ENCODE peak calls at places on chromosomes 5 and 9, in six cellular contexts. Q is GM12891, M is HepG2, B is H1, E is GM12878, R is SK-N-SH. A is an unnamed sample.

GRCh38 chr9:12816656-12817101 is 41.9 kb downstream of the LURAP1L start:
- DNase-seq in B (no peak), Q (no peak), R (no peak), M (peak; percentile 75), E (no peak), A (no peak)

GRCh38 chr5:1012316-1012841 is 3.8 kb downstream of the NKD2 start:
- DNase-seq in B (no peak), M (no peak), E (no peak), Q (no peak), R (no peak), A (no peak)

GRCh38 chr9:101516655-101517054 is 17.0 kb upstream of the RNF20 start:
- DNase-seq in Q (no peak), M (no peak), B (no peak), R (no peak), E (no peak), A (no peak)

GRCh38 chr9:104743377-104743985 is 4.0 kb upstream of the NIPSNAP3A start:
- DNase-seq in M (peak; percentile 68), Q (no peak), B (no peak), E (peak; percentile 58), R (peak; percentile 59), A (peak; percentile 16)

GRCh38 chr9:98860871-98861293 is 53.4 kb downstream of the GALNT12 start:
- DNase-seq in R (peak; percentile 49), Q (no peak), M (no peak), E (no peak), B (no peak), A (no peak)

GRCh38 chr5:155872801-155873200 is 454.2 kb upstream of the SGCD start:
- DNase-seq in B (no peak), R (no peak), E (no peak), M (no peak), Q (no peak), A (no peak)

GRCh38 chr9:27701029-27701428 is 127.7 kb upstream of the C9orf72 start:
- DNase-seq in R (no peak), Q (no peak), B (no peak), M (no peak), E (no peak), A (no peak)

GRCh38 chr5:179123491-179124328 is 63.5 kb downstream of the ZNF354C start:
- DNase-seq in E (no peak), M (no peak), B (no peak), Q (no peak), R (no peak), A (no peak)

GRCh38 chr9:26260238-26260637 is 582.0 kb upstream of the TUSC1 start:
- DNase-seq in B (no peak), M (no peak), Q (no peak), E (no peak), R (no peak), A (no peak)

GRCh38 chr9:21994996-21995651 is 533 bp downstream of the CDKN2B-AS1 start:
- DNase-seq in E (peak; percentile 55), Q (peak; percentile 78), B (no peak), R (peak; percentile 79), M (no peak), A (peak; percentile 68)

GRCh38 chr5:73774924-73775323 is 148.9 kb downstream of the ARHGEF28 start:
- DNase-seq in R (no peak), E (no peak), Q (no peak), B (no peak), M (no peak), A (no peak)
- TF ChIP-seq POLR2AphosphoS5 in R (no peak), E (no peak), Q (no peak), B (no peak), M (no peak), A (no peak)

GRCh38 chr5:34743878-34744277 is 87.8 kb downstream of the RAI14 start:
- DNase-seq in R (no peak), Q (no peak), E (no peak), M (no peak), B (no peak), A (no peak)
- TF ChIP-seq TAF1 in R (no peak), Q (no peak), E (no peak), M (no peak), B (no peak), A (no peak)

DNA sequence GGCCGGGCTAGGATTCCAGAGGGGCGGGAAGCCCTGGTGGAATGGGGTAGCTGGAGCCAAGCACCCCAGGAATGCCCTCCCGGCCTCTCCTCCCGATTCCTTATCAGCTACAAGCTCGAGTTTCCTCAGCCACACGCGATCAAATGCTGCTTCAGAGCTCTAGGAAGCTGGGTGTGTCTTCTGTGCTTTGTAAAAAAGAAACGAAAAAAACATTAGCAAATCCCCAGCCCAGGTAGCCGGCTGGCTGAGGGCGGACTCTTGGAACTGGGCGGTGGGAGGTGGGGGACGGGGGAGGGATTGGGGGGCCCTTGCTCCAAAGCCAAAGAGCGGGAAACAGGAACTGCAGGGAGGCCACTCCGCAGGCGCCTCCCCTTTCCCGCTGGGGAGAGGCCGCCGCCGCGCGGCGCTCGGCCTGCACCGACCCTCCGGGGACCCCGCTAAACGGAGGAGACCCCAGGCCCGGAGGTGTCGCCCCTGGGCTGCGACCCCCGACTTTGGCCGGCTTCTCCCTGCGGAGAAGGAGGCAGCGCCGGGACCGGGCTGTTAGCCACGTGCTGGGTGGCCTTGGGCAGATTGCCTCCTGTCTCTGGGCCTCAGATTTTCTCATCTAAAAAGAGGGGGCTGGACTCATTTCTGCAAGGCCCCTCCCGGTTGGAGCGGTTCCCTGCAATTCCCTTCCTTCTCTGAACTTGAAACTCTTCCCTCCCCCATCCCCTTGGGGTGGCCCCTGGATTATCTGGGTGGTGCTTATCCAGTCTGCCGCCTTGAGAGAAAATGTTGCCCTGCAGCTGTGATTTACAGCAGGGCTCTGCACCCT is 40.9 kb upstream of the FABP6 start:
- DNase-seq in M (no peak), B (no peak), E (no peak), R (no peak), Q (peak; percentile 39), A (peak; percentile 46)
- TF ChIP-seq POLR2AphosphoS5 in M (no peak), B (peak; percentile 63), E (no peak), R (no peak), Q (no peak), A (no peak)

GRCh38 chr5:154302181-154302580 is 111.6 kb downstream of the GALNT10 start:
- DNase-seq in B (no peak), E (no peak), Q (no peak), R (no peak), M (no peak), A (no peak)
- TF ChIP-seq TAF1 in B (no peak), E (no peak), Q (no peak), R (no peak), M (no peak), A (no peak)

DNA sequence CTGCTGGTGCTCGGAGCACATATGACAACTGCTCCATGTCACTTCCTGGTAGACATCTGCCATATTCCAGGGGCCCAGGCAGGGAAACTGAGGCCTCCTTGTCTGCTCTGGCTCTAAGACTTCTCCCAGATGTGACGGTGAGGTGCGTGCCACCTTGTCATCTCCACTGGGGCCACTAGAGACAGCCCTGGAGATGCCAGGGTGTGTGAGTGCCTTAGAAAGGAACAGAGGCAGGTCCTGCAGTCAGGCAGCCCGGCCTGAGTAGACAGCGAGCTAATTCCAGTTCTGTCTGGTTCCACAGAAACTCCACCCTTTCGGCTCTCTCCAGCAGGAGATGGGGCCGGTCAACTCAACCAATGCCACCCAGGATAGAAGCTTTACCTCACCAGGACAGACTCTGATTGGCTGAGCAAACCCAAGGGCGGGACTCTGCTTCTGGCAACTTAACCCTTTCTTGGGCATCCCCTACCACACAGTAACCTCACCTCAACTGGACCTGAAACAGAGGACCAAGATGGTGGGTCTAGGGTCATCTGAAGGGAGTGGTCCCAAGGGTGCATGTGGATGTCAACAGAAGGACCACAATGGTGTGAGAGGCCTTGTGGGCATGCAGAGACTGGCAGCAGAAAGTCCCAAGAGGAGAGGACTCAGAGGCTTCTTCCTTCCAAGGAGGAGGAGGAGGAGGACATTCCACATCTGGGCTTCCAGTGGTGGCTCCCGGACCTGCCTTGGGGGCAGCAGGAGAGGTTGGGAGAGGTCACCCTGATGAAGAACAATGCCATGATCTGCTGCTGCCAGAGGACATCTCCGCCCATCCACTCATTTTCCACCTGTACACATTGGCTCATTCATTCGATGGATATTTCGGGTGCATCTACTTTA is 77.7 kb downstream of the RGS3 start:
- DNase-seq in B (no peak), R (peak; percentile 62), Q (no peak), M (peak; percentile 37), E (no peak), A (no peak)
- TF ChIP-seq POLR2AphosphoS5 in B (peak; percentile 55), R (peak; percentile 66), Q (no peak), M (no peak), E (no peak), A (no peak)

DNA sequence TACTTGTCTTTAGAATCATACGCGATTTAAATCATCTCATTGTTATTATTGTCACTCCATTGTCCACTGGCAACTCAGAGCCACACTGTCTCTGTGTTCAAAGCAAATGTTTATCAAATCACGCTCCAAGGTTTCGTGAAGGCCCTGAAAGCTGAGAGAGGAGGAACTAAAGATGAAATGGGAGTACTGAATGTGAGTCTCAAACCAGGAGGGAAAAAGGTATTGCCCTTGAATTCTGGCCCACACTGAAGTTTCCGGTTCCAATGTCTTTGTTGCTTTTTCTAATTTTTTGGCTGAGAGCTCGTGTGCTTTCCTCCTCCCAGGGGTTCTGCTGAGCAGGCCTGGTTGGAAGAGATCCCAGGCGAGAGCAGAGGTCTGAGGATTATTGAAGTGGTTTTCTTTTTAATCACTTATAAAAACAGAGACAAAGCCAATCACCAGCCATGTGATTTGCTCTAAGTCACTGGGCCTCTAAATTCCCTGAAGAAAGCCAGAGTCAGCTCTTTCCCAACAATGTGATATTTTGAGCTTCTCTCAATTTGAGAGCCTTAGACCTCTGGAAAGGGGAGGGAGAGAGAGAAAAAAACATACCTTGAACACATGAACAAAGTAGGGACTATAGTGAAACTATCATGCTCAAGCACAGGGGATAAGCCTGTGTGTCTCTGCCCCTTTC is 420.8 kb upstream of the GRAMD2B start:
- DNase-seq in B (no peak), R (no peak), Q (no peak), M (no peak), E (no peak), A (no peak)
- TF ChIP-seq TAF1 in B (no peak), R (no peak), Q (no peak), M (no peak), E (no peak), A (no peak)

DNA sequence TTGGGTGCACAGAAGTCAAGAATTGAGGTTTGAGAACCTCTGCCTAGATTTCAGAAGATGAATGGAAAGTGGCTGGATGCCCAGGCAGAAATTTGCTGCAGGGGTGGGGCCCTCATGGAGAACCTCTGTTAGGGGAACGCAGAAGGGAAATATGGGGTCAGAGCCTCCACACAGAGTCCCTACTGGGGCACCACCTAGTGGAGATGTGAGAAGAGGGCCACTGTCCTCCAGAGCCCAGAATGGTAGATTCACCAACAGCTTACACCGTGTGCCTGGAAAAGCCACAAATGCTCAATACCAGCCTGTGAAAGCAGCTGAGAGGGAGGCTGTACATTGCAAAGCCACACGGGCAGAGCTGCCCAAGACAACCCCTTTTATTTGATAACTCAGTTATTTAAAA is 383.5 kb downstream of the TLE4 start:
- DNase-seq in E (no peak), B (no peak), M (no peak), R (no peak), Q (no peak), A (no peak)
- TF ChIP-seq POLR2AphosphoS5 in E (no peak), B (no peak), M (no peak), R (no peak), Q (no peak), A (no peak)

A was measured in GM12892.